ENCODE peak calls at places on chromosome 19, in five cellular contexts. L is cardiac muscle cell, Q is GM12864, U is nephron progenitor cell, C is GM10248. T is an unnamed sample.

GRCh38 chr19:41533691-41534090 is 42.3 kb upstream of the CEACAM21 start:
- DNase-seq in L (no peak), Q (no peak), U (no peak), C (no peak), T (no peak)

GRCh38 chr19:10854350-10855089 is 6.3 kb downstream of the C19orf38 start:
- DNase-seq in C (no peak), Q (no peak), L (no peak), U (no peak), T (no peak)

GRCh38 chr19:48258350-48258749 is 2.6 kb upstream of the CARD8 start:
- DNase-seq in Q (peak), U (no peak), C (no peak), L (no peak), T (no peak)

GRCh38 chr19:43699506-43700367 is 16.1 kb upstream of the IRGC start:
- DNase-seq in L (peak), C (no peak), Q (no peak), U (peak), T (no peak)

GRCh38 chr19:41325640-41325946 is 15.6 kb downstream of the CCDC97 start:
- DNase-seq in Q (no peak), L (no peak), U (no peak), C (no peak), T (no peak)

GRCh38 chr19:29564574-29565005 is 38.8 kb downstream of the VSTM2B start:
- DNase-seq in Q (no peak), L (no peak), U (no peak), C (no peak), T (no peak)

GRCh38 chr19:33647146-33647545 is 25.4 kb downstream of the CHST8 start:
- DNase-seq in L (no peak), Q (no peak), C (no peak), U (no peak), T (no peak)

GRCh38 chr19:35545855-35546381 is 492 bp downstream of the TMEM147 start:
- DNase-seq in U (peak), Q (peak), L (peak), C (peak), T (peak)

GRCh38 chr19:35720648-35721047 is 2.8 kb downstream of the KMT2B start:
- DNase-seq in L (no peak), C (no peak), Q (no peak), U (no peak), T (no peak)

GRCh38 chr19:30288957-30289735 is 83.0 kb upstream of the ZNF536 start:
- DNase-seq in C (no peak), U (no peak), Q (no peak), L (no peak), T (no peak)

GRCh38 chr19:31147234-31147633 is 202.0 kb downstream of the TSHZ3 start:
- DNase-seq in L (no peak), Q (no peak), C (no peak), U (no peak), T (no peak)

GRCh38 chr19:39141929-39142328 is 16.3 kb downstream of the PAK4 start:
- DNase-seq in L (no peak), Q (no peak), U (no peak), C (no peak), T (no peak)

T was measured in thyroid gland.